ENCODE peak calls at places on chromosomes 4 and X, in seven cellular contexts. One of them, this sample, is unnamed.

GRCh38 chr4:6986781-6987565 is 56.2 kb upstream of the TADA2B start:
- DNase-seq in fibroblast of lung: peak
- DNase-seq in glutamatergic neuron: peak
- DNase-seq in osteoblast: peak
- DNase-seq in GM23338: peak
- DNase-seq in mucosa of descending colon: peak
- DNase-seq in heart right ventricle: peak
- DNase-seq in this sample: peak

GRCh38 chr4:175509320-175509719 is 302.7 kb downstream of the GPM6A start:
- DNase-seq in fibroblast of lung: no peak
- DNase-seq in glutamatergic neuron: no peak
- DNase-seq in osteoblast: no peak
- DNase-seq in GM23338: peak
- DNase-seq in mucosa of descending colon: no peak
- DNase-seq in heart right ventricle: no peak
- DNase-seq in this sample: no peak

GRCh38 chrX:96929036-96929435 is 45.3 kb downstream of the RPA4 start:
- DNase-seq in fibroblast of lung: no peak
- DNase-seq in glutamatergic neuron: no peak
- DNase-seq in osteoblast: no peak
- DNase-seq in GM23338: no peak
- DNase-seq in mucosa of descending colon: no peak
- DNase-seq in heart right ventricle: no peak
- DNase-seq in this sample: no peak

GRCh38 chr4:133124746-133125145 is 24.3 kb upstream of the PCDH10 start:
- DNase-seq in fibroblast of lung: no peak
- DNase-seq in glutamatergic neuron: no peak
- DNase-seq in osteoblast: peak
- DNase-seq in GM23338: no peak
- DNase-seq in mucosa of descending colon: no peak
- DNase-seq in heart right ventricle: no peak
- DNase-seq in this sample: no peak

GRCh38 chr4:174591243-174592021 is 69.1 kb upstream of the HPGD start:
- DNase-seq in fibroblast of lung: no peak
- DNase-seq in glutamatergic neuron: no peak
- DNase-seq in osteoblast: peak
- DNase-seq in GM23338: no peak
- DNase-seq in mucosa of descending colon: no peak
- DNase-seq in heart right ventricle: no peak
- DNase-seq in this sample: peak

GRCh38 chrX:16920116-16920515 is 26.3 kb upstream of the REPS2 start:
- DNase-seq in fibroblast of lung: no peak
- DNase-seq in glutamatergic neuron: no peak
- DNase-seq in osteoblast: peak
- DNase-seq in GM23338: no peak
- DNase-seq in mucosa of descending colon: no peak
- DNase-seq in heart right ventricle: no peak
- DNase-seq in this sample: no peak

GRCh38 chr4:8427761-8428287 is 12.7 kb downstream of the ACOX3 start:
- DNase-seq in fibroblast of lung: peak
- DNase-seq in glutamatergic neuron: no peak
- DNase-seq in osteoblast: peak
- DNase-seq in GM23338: peak
- DNase-seq in mucosa of descending colon: no peak
- DNase-seq in heart right ventricle: peak
- DNase-seq in this sample: no peak

GRCh38 chr4:112119358-112119783 is 25.9 kb upstream of the FAM241A start:
- DNase-seq in fibroblast of lung: no peak
- DNase-seq in glutamatergic neuron: no peak
- DNase-seq in osteoblast: no peak
- DNase-seq in GM23338: no peak
- DNase-seq in mucosa of descending colon: no peak
- DNase-seq in heart right ventricle: no peak
- DNase-seq in this sample: no peak

GRCh38 chr4:6606465-6607235 is 31.7 kb downstream of the MAN2B2 start:
- DNase-seq in fibroblast of lung: no peak
- DNase-seq in glutamatergic neuron: no peak
- DNase-seq in osteoblast: peak
- DNase-seq in GM23338: no peak
- DNase-seq in mucosa of descending colon: peak
- DNase-seq in heart right ventricle: no peak
- DNase-seq in this sample: no peak

GRCh38 chr4:101101072-101101471 is 246.3 kb downstream of the PPP3CA start:
- DNase-seq in fibroblast of lung: no peak
- DNase-seq in glutamatergic neuron: no peak
- DNase-seq in osteoblast: no peak
- DNase-seq in GM23338: no peak
- DNase-seq in mucosa of descending colon: no peak
- DNase-seq in heart right ventricle: no peak
- DNase-seq in this sample: no peak

GRCh38 chrX:40012039-40012799 is 85.5 kb downstream of the BCOR start:
- DNase-seq in fibroblast of lung: peak
- DNase-seq in glutamatergic neuron: no peak
- DNase-seq in osteoblast: peak
- DNase-seq in GM23338: peak
- DNase-seq in mucosa of descending colon: peak
- DNase-seq in heart right ventricle: peak
- DNase-seq in this sample: no peak

GRCh38 chr4:140213116-140213515 is 59.1 kb upstream of the MAML3 start:
- DNase-seq in fibroblast of lung: no peak
- DNase-seq in glutamatergic neuron: no peak
- DNase-seq in osteoblast: no peak
- DNase-seq in GM23338: no peak
- DNase-seq in mucosa of descending colon: no peak
- DNase-seq in heart right ventricle: no peak
- DNase-seq in this sample: no peak

GRCh38 chrX:150372280-150372679 is 9.2 kb downstream of the MAMLD1 start:
- DNase-seq in fibroblast of lung: no peak
- DNase-seq in glutamatergic neuron: no peak
- DNase-seq in osteoblast: no peak
- DNase-seq in GM23338: no peak
- DNase-seq in mucosa of descending colon: no peak
- DNase-seq in heart right ventricle: no peak
- DNase-seq in this sample: no peak

GRCh38 chr4:169745291-169745690 is 12.5 kb downstream of the HPF1 start:
- DNase-seq in fibroblast of lung: peak
- DNase-seq in glutamatergic neuron: no peak
- DNase-seq in osteoblast: peak
- DNase-seq in GM23338: no peak
- DNase-seq in mucosa of descending colon: no peak
- DNase-seq in heart right ventricle: no peak
- DNase-seq in this sample: no peak

GRCh38 chrX:53294024-53294648 is 12.8 kb upstream of the IQSEC2 start:
- DNase-seq in fibroblast of lung: no peak
- DNase-seq in glutamatergic neuron: no peak
- DNase-seq in osteoblast: peak
- DNase-seq in GM23338: no peak
- DNase-seq in mucosa of descending colon: no peak
- DNase-seq in heart right ventricle: no peak
- DNase-seq in this sample: no peak

GRCh38 chrX:55135171-55135570 is 46.4 kb downstream of the PAGE2 start:
- DNase-seq in fibroblast of lung: peak
- DNase-seq in glutamatergic neuron: peak
- DNase-seq in osteoblast: no peak
- DNase-seq in GM23338: peak
- DNase-seq in mucosa of descending colon: no peak
- DNase-seq in heart right ventricle: peak
- DNase-seq in this sample: no peak

GRCh38 chr4:159206427-159206871 is 103.6 kb downstream of the RAPGEF2 start:
- DNase-seq in fibroblast of lung: peak
- DNase-seq in glutamatergic neuron: no peak
- DNase-seq in osteoblast: peak
- DNase-seq in GM23338: no peak
- DNase-seq in mucosa of descending colon: no peak
- DNase-seq in heart right ventricle: no peak
- DNase-seq in this sample: peak

GRCh38 chrX:1072637-1073377 is 139.6 kb downstream of the CRLF2 start:
- DNase-seq in fibroblast of lung: no peak
- DNase-seq in glutamatergic neuron: peak
- DNase-seq in osteoblast: no peak
- DNase-seq in GM23338: peak
- DNase-seq in mucosa of descending colon: no peak
- DNase-seq in heart right ventricle: no peak
- DNase-seq in this sample: no peak

GRCh38 chrX:19332983-19333382 is 10.7 kb upstream of the PDHA1 start:
- DNase-seq in fibroblast of lung: peak
- DNase-seq in glutamatergic neuron: no peak
- DNase-seq in osteoblast: no peak
- DNase-seq in GM23338: peak
- DNase-seq in mucosa of descending colon: no peak
- DNase-seq in heart right ventricle: peak
- DNase-seq in this sample: no peak

GRCh38 chrX:154833746-154834274 is 652 bp downstream of the SMIM9 start:
- DNase-seq in fibroblast of lung: no peak
- DNase-seq in glutamatergic neuron: no peak
- DNase-seq in osteoblast: no peak
- DNase-seq in GM23338: no peak
- DNase-seq in mucosa of descending colon: no peak
- DNase-seq in heart right ventricle: no peak
- DNase-seq in this sample: no peak

GRCh38 chr4:87038837-87039715 is 104.3 kb downstream of the AFF1 start:
- DNase-seq in fibroblast of lung: peak
- DNase-seq in glutamatergic neuron: peak
- DNase-seq in osteoblast: peak
- DNase-seq in GM23338: peak
- DNase-seq in mucosa of descending colon: no peak
- DNase-seq in heart right ventricle: peak
- DNase-seq in this sample: peak

GRCh38 chrX:150879855-150880807 is 18.3 kb downstream of the CD99L2 start:
- DNase-seq in fibroblast of lung: no peak
- DNase-seq in glutamatergic neuron: no peak
- DNase-seq in osteoblast: no peak
- DNase-seq in GM23338: no peak
- DNase-seq in mucosa of descending colon: no peak
- DNase-seq in heart right ventricle: no peak
- DNase-seq in this sample: peak

GRCh38 chr4:139736661-139737060 is 71.0 kb downstream of the MGST2 start:
- DNase-seq in fibroblast of lung: no peak
- DNase-seq in glutamatergic neuron: no peak
- DNase-seq in osteoblast: no peak
- DNase-seq in GM23338: peak
- DNase-seq in mucosa of descending colon: no peak
- DNase-seq in heart right ventricle: no peak
- DNase-seq in this sample: no peak

GRCh38 chr4:145937021-145937861 is 1.4 kb downstream of the ZNF827 start:
- DNase-seq in fibroblast of lung: peak
- DNase-seq in glutamatergic neuron: peak
- DNase-seq in osteoblast: peak
- DNase-seq in GM23338: peak
- DNase-seq in mucosa of descending colon: peak
- DNase-seq in heart right ventricle: peak
- DNase-seq in this sample: peak

GRCh38 chrX:155632424-155633100 is 19.8 kb upstream of the TMLHE start:
- DNase-seq in fibroblast of lung: no peak
- DNase-seq in glutamatergic neuron: no peak
- DNase-seq in osteoblast: peak
- DNase-seq in GM23338: no peak
- DNase-seq in mucosa of descending colon: no peak
- DNase-seq in heart right ventricle: no peak
- DNase-seq in this sample: peak

GRCh38 chrX:16930392-16930791 is 16.1 kb upstream of the REPS2 start:
- DNase-seq in fibroblast of lung: no peak
- DNase-seq in glutamatergic neuron: no peak
- DNase-seq in osteoblast: no peak
- DNase-seq in GM23338: peak
- DNase-seq in mucosa of descending colon: no peak
- DNase-seq in heart right ventricle: no peak
- DNase-seq in this sample: no peak

GRCh38 chrX:8873956-8874355 is 72.8 kb upstream of the FAM9A start:
- DNase-seq in fibroblast of lung: no peak
- DNase-seq in glutamatergic neuron: no peak
- DNase-seq in osteoblast: no peak
- DNase-seq in GM23338: no peak
- DNase-seq in mucosa of descending colon: no peak
- DNase-seq in heart right ventricle: no peak
- DNase-seq in this sample: no peak

DNA sequence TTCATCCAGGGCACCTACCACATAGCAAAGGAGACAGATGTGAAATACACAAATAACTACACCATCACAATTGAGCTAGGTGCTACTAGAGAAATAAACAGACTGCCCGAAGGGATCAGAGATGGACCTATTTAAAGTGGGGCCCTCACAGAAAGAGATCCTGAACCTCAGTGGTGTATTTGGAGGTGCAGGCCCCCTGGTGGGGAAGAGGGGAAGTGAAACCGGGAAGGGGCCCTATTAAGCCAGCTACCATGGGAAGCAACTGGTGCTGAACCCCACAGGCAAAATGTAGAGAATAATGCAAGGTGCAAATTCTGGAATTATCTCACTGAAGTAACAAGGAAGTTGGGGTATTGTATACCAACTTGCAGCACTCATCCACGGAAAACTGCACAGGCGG is 78.6 kb upstream of the FAM9A start:
- DNase-seq in fibroblast of lung: no peak
- DNase-seq in glutamatergic neuron: peak
- DNase-seq in osteoblast: no peak
- DNase-seq in GM23338: peak
- DNase-seq in mucosa of descending colon: no peak
- DNase-seq in heart right ventricle: no peak
- DNase-seq in this sample: no peak
- TF ChIP-seq CTCF in fibroblast of lung: peak
- TF ChIP-seq CTCF in glutamatergic neuron: peak
- TF ChIP-seq CTCF in osteoblast: peak
- TF ChIP-seq CTCF in GM23338: peak
- TF ChIP-seq CTCF in mucosa of descending colon: peak
- TF ChIP-seq CTCF in heart right ventricle: peak
- TF ChIP-seq CTCF in this sample: peak

GRCh38 chr4:16582526-16582925 is 315.9 kb downstream of the LDB2 start:
- DNase-seq in fibroblast of lung: no peak
- DNase-seq in glutamatergic neuron: peak
- DNase-seq in osteoblast: no peak
- DNase-seq in GM23338: peak
- DNase-seq in mucosa of descending colon: no peak
- DNase-seq in heart right ventricle: no peak
- DNase-seq in this sample: no peak
- TF ChIP-seq CTCF in fibroblast of lung: peak
- TF ChIP-seq CTCF in glutamatergic neuron: no peak
- TF ChIP-seq CTCF in osteoblast: peak
- TF ChIP-seq CTCF in GM23338: peak
- TF ChIP-seq CTCF in mucosa of descending colon: no peak
- TF ChIP-seq CTCF in heart right ventricle: peak
- TF ChIP-seq CTCF in this sample: no peak

DNA sequence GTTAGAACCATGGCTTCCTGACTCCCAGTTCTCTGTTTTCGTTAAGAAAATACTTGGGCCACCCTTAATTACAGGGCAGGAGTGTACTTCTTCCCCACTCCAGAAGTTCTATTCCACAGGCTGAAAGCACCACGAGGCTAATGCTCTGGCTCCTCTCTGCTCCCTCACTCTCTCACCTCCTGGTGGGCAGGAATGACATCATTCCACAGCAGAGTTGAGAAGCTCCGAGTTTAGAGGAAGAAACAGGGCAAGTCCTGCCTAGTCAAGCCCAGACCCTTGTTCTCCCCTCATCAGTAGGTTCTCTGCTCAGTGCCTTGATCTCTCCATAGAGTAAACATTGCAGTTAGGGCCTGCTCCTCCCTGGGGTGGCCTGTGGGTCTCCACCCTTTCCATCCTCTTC is 343.8 kb upstream of the CLNK start:
- DNase-seq in fibroblast of lung: no peak
- DNase-seq in glutamatergic neuron: no peak
- DNase-seq in osteoblast: no peak
- DNase-seq in GM23338: no peak
- DNase-seq in mucosa of descending colon: no peak
- DNase-seq in heart right ventricle: no peak
- DNase-seq in this sample: no peak
- TF ChIP-seq CTCF in fibroblast of lung: no peak
- TF ChIP-seq CTCF in glutamatergic neuron: no peak
- TF ChIP-seq CTCF in osteoblast: no peak
- TF ChIP-seq CTCF in GM23338: no peak
- TF ChIP-seq CTCF in mucosa of descending colon: no peak
- TF ChIP-seq CTCF in heart right ventricle: no peak
- TF ChIP-seq CTCF in this sample: no peak

GRCh38 chr4:77818077-77818666 is 996 bp downstream of the CNOT6L start:
- DNase-seq in fibroblast of lung: peak
- DNase-seq in glutamatergic neuron: peak
- DNase-seq in osteoblast: peak
- DNase-seq in GM23338: peak
- DNase-seq in mucosa of descending colon: peak
- DNase-seq in heart right ventricle: peak
- DNase-seq in this sample: no peak
- TF ChIP-seq CTCF in fibroblast of lung: peak
- TF ChIP-seq CTCF in glutamatergic neuron: no peak
- TF ChIP-seq CTCF in osteoblast: peak
- TF ChIP-seq CTCF in GM23338: peak
- TF ChIP-seq CTCF in mucosa of descending colon: no peak
- TF ChIP-seq CTCF in heart right ventricle: peak
- TF ChIP-seq CTCF in this sample: peak